ENCODE peak calls at places on chromosome 1, in nine cellular contexts. H, B, M, N, G, K, Z, O and F are unnamed samples.

GRCh38 chr1:14071581-14071980 is 371.6 kb downstream of the PRDM2 start:
- DNase-seq in H (no peak), B (no peak), M (no peak), N (peak), G (no peak), K (no peak), Z (no peak), O (no peak), F (no peak)

GRCh38 chr1:36014722-36015220 is 69.1 kb upstream of the TEKT2 start:
- DNase-seq in H (no peak), B (no peak), M (no peak), N (no peak), G (no peak), K (no peak), Z (no peak), O (no peak), F (no peak)

GRCh38 chr1:214901718-214902117 is 180.8 kb upstream of the KCNK2 start:
- DNase-seq in H (no peak), B (no peak), M (no peak), N (peak), G (no peak), K (peak), Z (no peak), O (no peak), F (no peak)

GRCh38 chr1:206738370-206739366 is 31.9 kb upstream of the IL19 start:
- DNase-seq in H (no peak), B (no peak), M (no peak), N (peak), G (no peak), K (no peak), Z (no peak), O (peak), F (no peak)

GRCh38 chr1:36223373-36223995 is 759 bp upstream of the THRAP3 start:
- DNase-seq in H (peak), B (no peak), M (no peak), N (peak), G (peak), K (peak), Z (no peak), O (peak), F (no peak)

GRCh38 chr1:1250828-1251284 is 4.3 kb upstream of the C1QTNF12 start:
- DNase-seq in H (peak), B (no peak), M (no peak), N (no peak), G (no peak), K (no peak), Z (no peak), O (no peak), F (no peak)

GRCh38 chr1:48761411-48761810 is 15.3 kb downstream of the BEND5 start:
- DNase-seq in H (no peak), B (no peak), M (no peak), N (peak), G (no peak), K (no peak), Z (no peak), O (no peak), F (no peak)

GRCh38 chr1:61181016-61181560 is 98.7 kb downstream of the NFIA start:
- DNase-seq in H (no peak), B (no peak), M (no peak), N (no peak), G (no peak), K (no peak), Z (no peak), O (no peak), F (no peak)

GRCh38 chr1:3822421-3822820 is 26.1 kb upstream of the LRRC47 start:
- DNase-seq in H (no peak), B (no peak), M (peak), N (no peak), G (no peak), K (no peak), Z (no peak), O (no peak), F (no peak)

GRCh38 chr1:151416231-151416630 is 16.9 kb downstream of the PSMB4 start:
- DNase-seq in H (no peak), B (no peak), M (no peak), N (peak), G (no peak), K (peak), Z (no peak), O (no peak), F (no peak)

GRCh38 chr1:10075732-10076131 is 43.0 kb downstream of the UBE4B start:
- DNase-seq in H (no peak), B (no peak), M (peak), N (no peak), G (no peak), K (no peak), Z (no peak), O (no peak), F (no peak)

GRCh38 chr1:62438163-62438562 is 1.3 kb downstream of the USP1 start:
- DNase-seq in H (no peak), B (no peak), M (no peak), N (peak), G (no peak), K (no peak), Z (no peak), O (no peak), F (no peak)

GRCh38 chr1:175687699-175688098 is 55.7 kb downstream of the TNR start:
- DNase-seq in H (no peak), B (no peak), M (no peak), N (no peak), G (no peak), K (no peak), Z (no peak), O (no peak), F (no peak)

GRCh38 chr1:56864430-56864829 is 9.8 kb downstream of the C8A start:
- DNase-seq in H (no peak), B (no peak), M (no peak), N (no peak), G (no peak), K (no peak), Z (no peak), O (no peak), F (no peak)

GRCh38 chr1:157091668-157092273 is 7.8 kb downstream of the ETV3L start:
- DNase-seq in H (no peak), B (no peak), M (peak), N (no peak), G (no peak), K (no peak), Z (no peak), O (no peak), F (no peak)

GRCh38 chr1:44151808-44152207 is 10.4 kb upstream of the KLF18 start:
- DNase-seq in H (no peak), B (no peak), M (no peak), N (no peak), G (no peak), K (no peak), Z (no peak), O (no peak), F (no peak)

GRCh38 chr1:214549604-214550338 is 1.6 kb downstream of the PTPN14 start:
- DNase-seq in H (no peak), B (no peak), M (no peak), N (peak), G (no peak), K (peak), Z (no peak), O (peak), F (no peak)

GRCh38 chr1:107789817-107790609 is 175.0 kb downstream of the VAV3 start:
- DNase-seq in H (no peak), B (no peak), M (no peak), N (no peak), G (no peak), K (no peak), Z (no peak), O (no peak), F (no peak)

GRCh38 chr1:156680056-156680455 is 2.8 kb upstream of the NES start:
- DNase-seq in H (no peak), B (no peak), M (no peak), N (no peak), G (no peak), K (no peak), Z (no peak), O (no peak), F (no peak)

GRCh38 chr1:203281033-203281432 is 24.3 kb upstream of the BTG2 start:
- DNase-seq in H (no peak), B (no peak), M (peak), N (peak), G (no peak), K (no peak), Z (no peak), O (no peak), F (no peak)

GRCh38 chr1:232748910-232749368 is 56.3 kb upstream of the MAP10 start:
- DNase-seq in H (no peak), B (no peak), M (no peak), N (no peak), G (no peak), K (no peak), Z (no peak), O (peak), F (no peak)

GRCh38 chr1:38846210-38846609 is 13.4 kb downstream of the RRAGC start:
- DNase-seq in H (no peak), B (no peak), M (no peak), N (no peak), G (no peak), K (no peak), Z (no peak), O (no peak), F (no peak)

GRCh38 chr1:172163479-172164215 is 256.8 kb upstream of the C1orf105 start:
- DNase-seq in H (no peak), B (no peak), M (no peak), N (no peak), G (no peak), K (peak), Z (no peak), O (no peak), F (no peak)

GRCh38 chr1:15272009-15272781 is 25.2 kb downstream of the FHAD1 start:
- DNase-seq in H (no peak), B (no peak), M (peak), N (peak), G (peak), K (peak), Z (peak), O (peak), F (peak)

GRCh38 chr1:180117764-180118116 is 36.9 kb upstream of the QSOX1 start:
- DNase-seq in H (no peak), B (no peak), M (no peak), N (peak), G (no peak), K (peak), Z (no peak), O (no peak), F (no peak)

GRCh38 chr1:203036135-203036534 is 9.8 kb downstream of the PPFIA4 start:
- DNase-seq in H (no peak), B (no peak), M (no peak), N (no peak), G (no peak), K (no peak), Z (no peak), O (no peak), F (no peak)

GRCh38 chr1:3717715-3718601 is 34.3 kb upstream of the CCDC27 start:
- DNase-seq in H (no peak), B (no peak), M (no peak), N (no peak), G (peak), K (no peak), Z (no peak), O (peak), F (no peak)

GRCh38 chr1:89167590-89168215 is 8.1 kb downstream of the GBP7 start:
- DNase-seq in H (no peak), B (no peak), M (no peak), N (no peak), G (no peak), K (no peak), Z (no peak), O (no peak), F (no peak)

GRCh38 chr1:17717595-17717994 is 37.5 kb upstream of the ACTL8 start:
- DNase-seq in H (no peak), B (no peak), M (no peak), N (no peak), G (no peak), K (no peak), Z (no peak), O (no peak), F (no peak)

GRCh38 chr1:203170625-203171330 is 4.8 kb downstream of the MYBPH start:
- DNase-seq in H (no peak), B (no peak), M (peak), N (peak), G (no peak), K (no peak), Z (no peak), O (no peak), F (no peak)

GRCh38 chr1:223394242-223394641 is 1.0 kb downstream of the CCDC185 start:
- DNase-seq in H (no peak), B (no peak), M (no peak), N (no peak), G (no peak), K (no peak), Z (no peak), O (no peak), F (no peak)

GRCh38 chr1:222370911-222371717 is 176.8 kb downstream of the HHIPL2 start:
- DNase-seq in H (no peak), B (no peak), M (no peak), N (no peak), G (no peak), K (peak), Z (no peak), O (no peak), F (no peak)

GRCh38 chr1:247268390-247269045 is 12.6 kb downstream of the VN1R5 start:
- DNase-seq in H (no peak), B (no peak), M (no peak), N (no peak), G (no peak), K (no peak), Z (no peak), O (no peak), F (no peak)

GRCh38 chr1:115164484-115164883 is 75.2 kb upstream of the TSPAN2 start:
- DNase-seq in H (no peak), B (no peak), M (no peak), N (no peak), G (peak), K (no peak), Z (peak), O (no peak), F (no peak)

GRCh38 chr1:197146108-197147095 is at the start of gene ASPM:
- DNase-seq in H (peak), B (peak), M (peak), N (peak), G (peak), K (peak), Z (peak), O (peak), F (peak)
- H3K27ac ChIP-seq in H (peak), B (peak), M (peak), N (peak), G (peak), K (peak), Z (no peak), O (peak), F (no peak)

GRCh38 chr1:111214884-111215283 is 12.6 kb upstream of the CHI3L2 start:
- DNase-seq in H (no peak), B (no peak), M (no peak), N (no peak), G (no peak), K (no peak), Z (no peak), O (no peak), F (no peak)

GRCh38 chr1:111212634-111213335 is 12.3 kb upstream of the DENND2D start:
- DNase-seq in H (no peak), B (no peak), M (no peak), N (no peak), G (no peak), K (no peak), Z (no peak), O (no peak), F (no peak)

GRCh38 chr1:111213412-111213811 is 13.0 kb upstream of the DENND2D start:
- DNase-seq in H (no peak), B (no peak), M (no peak), N (no peak), G (no peak), K (no peak), Z (no peak), O (no peak), F (no peak)

GRCh38 chr1:111216751-111217150 is 10.8 kb upstream of the CHI3L2 start:
- DNase-seq in H (no peak), B (no peak), M (no peak), N (no peak), G (no peak), K (no peak), Z (no peak), O (no peak), F (no peak)

DNA sequence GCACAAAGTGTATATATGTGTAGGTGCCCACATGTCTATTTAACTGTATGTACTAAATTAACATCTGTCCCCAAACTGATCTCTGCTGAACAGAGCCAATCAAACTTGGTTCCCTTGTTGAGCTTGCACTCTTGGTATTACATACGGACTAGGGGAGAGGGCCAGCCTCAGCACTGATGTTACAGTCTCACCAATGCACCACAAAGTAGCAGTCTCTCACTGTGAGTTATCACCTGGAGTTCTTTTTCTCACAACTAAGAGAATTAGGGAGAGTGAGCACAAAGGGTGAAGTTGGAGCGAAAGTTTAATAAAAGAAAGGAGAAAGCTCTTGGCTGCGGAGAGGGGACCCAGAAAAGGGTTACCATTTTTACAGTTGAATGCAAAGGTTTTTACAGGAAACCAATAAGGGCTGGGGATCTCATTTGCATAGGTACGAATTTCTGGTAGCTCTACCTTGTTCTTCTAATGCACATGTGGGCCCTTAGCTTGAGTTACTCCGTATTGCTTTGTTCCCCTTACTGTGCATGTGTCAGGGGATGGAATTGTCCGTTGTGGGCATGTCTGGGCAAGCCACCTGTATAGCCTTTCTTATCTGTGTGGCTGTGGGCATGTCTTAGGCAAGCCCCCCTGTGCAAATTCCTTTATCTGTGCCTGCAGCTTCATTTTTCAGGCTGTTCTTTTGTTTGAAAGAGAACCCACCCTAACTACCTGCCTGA is 13.3 kb upstream of the CHI3L2 start:
- DNase-seq in H (no peak), B (no peak), M (no peak), N (no peak), G (no peak), K (no peak), Z (no peak), O (no peak), F (no peak)
- H3K27ac ChIP-seq in H (peak), B (no peak), M (no peak), N (no peak), G (no peak), K (no peak), Z (no peak), O (no peak), F (no peak)

GRCh38 chr1:91735266-91735845 is 150.6 kb downstream of the TGFBR3 start:
- DNase-seq in H (no peak), B (no peak), M (no peak), N (no peak), G (no peak), K (no peak), Z (no peak), O (no peak), F (no peak)
- H3K27ac ChIP-seq in H (no peak), B (peak), M (no peak), N (no peak), G (no peak), K (no peak), Z (no peak), O (no peak), F (no peak)

DNA sequence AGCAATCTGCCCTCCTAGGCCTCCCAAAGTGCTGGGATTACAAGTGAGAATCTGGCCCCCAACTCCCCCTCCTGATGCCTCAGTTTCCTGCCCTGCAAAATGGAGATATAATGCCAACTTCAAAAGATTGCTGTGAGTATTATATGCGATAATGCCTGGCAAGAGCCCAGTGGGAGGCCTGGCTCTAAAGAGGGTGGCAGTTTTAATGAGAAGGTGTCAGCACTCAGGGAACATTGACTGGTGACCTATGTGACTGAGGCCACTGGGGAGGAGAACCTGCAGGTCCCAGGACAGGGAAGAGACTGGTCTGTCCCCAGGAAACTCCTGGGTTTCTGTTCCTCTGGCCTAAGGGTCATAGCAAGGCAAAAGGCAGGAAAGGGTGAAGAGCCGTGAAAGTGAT is 11.0 kb downstream of the HSPG2 start:
- DNase-seq in H (no peak), B (no peak), M (no peak), N (no peak), G (no peak), K (no peak), Z (no peak), O (no peak), F (no peak)
- H3K27ac ChIP-seq in H (no peak), B (peak), M (peak), N (no peak), G (no peak), K (no peak), Z (peak), O (no peak), F (no peak)

DNA sequence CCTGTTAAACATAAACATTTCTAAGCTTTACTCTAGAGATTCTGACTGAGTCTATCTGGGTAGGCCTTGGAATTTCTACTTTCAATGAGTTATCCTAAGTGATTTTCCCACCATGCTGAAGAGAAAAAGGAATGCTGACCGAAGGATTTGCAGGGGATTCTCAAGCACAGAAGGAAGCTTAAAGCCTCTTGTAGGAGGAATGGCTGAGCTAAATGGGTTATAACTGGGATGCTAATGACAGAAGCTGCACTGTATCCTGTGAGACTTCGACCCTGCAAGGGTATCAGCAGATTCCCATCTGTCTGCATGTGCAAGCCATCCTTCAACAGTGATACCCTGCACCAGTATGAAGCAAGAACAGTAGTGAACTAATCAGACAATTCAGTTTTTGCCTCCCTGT is 35.4 kb downstream of the SLC35D1 start:
- DNase-seq in H (no peak), B (no peak), M (no peak), N (no peak), G (no peak), K (no peak), Z (no peak), O (peak), F (no peak)
- H3K27ac ChIP-seq in H (no peak), B (no peak), M (no peak), N (no peak), G (no peak), K (no peak), Z (peak), O (peak), F (no peak)

DNA sequence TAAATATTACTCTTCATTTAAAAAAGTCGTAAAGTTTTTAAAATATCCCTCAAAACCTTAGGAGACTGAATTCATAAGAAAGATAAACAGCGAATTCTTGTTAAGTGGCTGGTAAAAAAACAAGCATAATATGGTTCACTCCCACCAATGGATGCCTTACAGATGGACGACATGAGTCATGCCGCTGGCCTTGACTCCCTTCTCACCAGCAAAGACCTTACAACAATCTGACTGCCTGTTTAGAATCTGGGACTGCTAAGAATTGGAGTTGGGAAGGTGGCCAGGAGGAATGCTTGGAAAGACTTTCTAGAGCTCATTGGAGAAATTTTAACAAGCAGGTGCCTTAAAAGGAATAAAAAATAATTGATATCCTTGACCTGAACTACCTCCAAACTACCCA is 206.9 kb upstream of the FMN2 start:
- DNase-seq in H (no peak), B (no peak), M (no peak), N (no peak), G (peak), K (no peak), Z (no peak), O (no peak), F (no peak)
- H3K27ac ChIP-seq in H (no peak), B (no peak), M (no peak), N (no peak), G (no peak), K (no peak), Z (no peak), O (no peak), F (no peak)

GRCh38 chr1:211736351-211736915 is 61.0 kb upstream of the NEK2 start:
- DNase-seq in H (no peak), B (no peak), M (no peak), N (no peak), G (peak), K (no peak), Z (no peak), O (no peak), F (peak)
- H3K27ac ChIP-seq in H (no peak), B (no peak), M (no peak), N (peak), G (peak), K (no peak), Z (no peak), O (no peak), F (peak)